ENCODE peak calls at places on chromosomes 12 and 14, in six cellular contexts. C, D, E, N, G and J are unnamed samples. For H3K36me3, the result is how much of the 10 kb centered on the place peaks cover.

GRCh38 chr14:59360923-59361794 is 104.0 kb downstream of the GPR135 start:
- DNase-seq in C (peak), D (peak), E (peak), N (peak), G (peak), J (peak)

GRCh38 chr12:130835011-130835410 is 4.0 kb downstream of the STX2 start:
- DNase-seq in C (no peak), D (no peak), E (no peak), N (no peak), G (no peak), J (no peak)

GRCh38 chr14:94615254-94615653 is 3.1 kb downstream of the SERPINA3 start:
- DNase-seq in C (no peak), D (peak), E (no peak), N (no peak), G (no peak), J (no peak)

GRCh38 chr12:124359671-124360581 is 65.0 kb downstream of the RFLNA start:
- DNase-seq in C (peak), D (peak), E (peak), N (no peak), G (no peak), J (peak)

GRCh38 chr12:103627189-103627855 is 40.2 kb downstream of the STAB2 start:
- DNase-seq in C (no peak), D (no peak), E (no peak), N (no peak), G (no peak), J (no peak)

GRCh38 chr12:27158322-27158721 is 75.9 kb upstream of the C12orf71 start:
- DNase-seq in C (no peak), D (no peak), E (no peak), N (no peak), G (no peak), J (no peak)

GRCh38 chr14:54106802-54107377 is 150.3 kb upstream of the BMP4 start:
- DNase-seq in C (peak), D (no peak), E (no peak), N (peak), G (no peak), J (peak)

GRCh38 chr14:59570122-59570521 is 6.5 kb downstream of the CCDC175 start:
- DNase-seq in C (no peak), D (no peak), E (no peak), N (no peak), G (no peak), J (no peak)

GRCh38 chr12:114440450-114441383 is 34.8 kb upstream of the TBX5 start:
- DNase-seq in C (no peak), D (no peak), E (no peak), N (no peak), G (no peak), J (no peak)

GRCh38 chr12:112524676-112525425 is 106.1 kb downstream of the PTPN11 start:
- DNase-seq in C (no peak), D (no peak), E (no peak), N (no peak), G (peak), J (no peak)

GRCh38 chr12:103578926-103579325 is 8.1 kb upstream of the STAB2 start:
- DNase-seq in C (no peak), D (no peak), E (no peak), N (no peak), G (no peak), J (no peak)

GRCh38 chr12:69298133-69298532 is 50.0 kb upstream of the LYZ start:
- DNase-seq in C (no peak), D (no peak), E (no peak), N (no peak), G (no peak), J (no peak)

GRCh38 chr12:95633671-95634465 is 82.6 kb upstream of the USP44 start:
- DNase-seq in C (no peak), D (no peak), E (peak), N (no peak), G (peak), J (no peak)

GRCh38 chr12:112824166-112824565 is 32.6 kb downstream of the RPH3A start:
- DNase-seq in C (no peak), D (no peak), E (no peak), N (no peak), G (no peak), J (no peak)

GRCh38 chr14:93230539-93230938 is 23.5 kb downstream of the UBR7 start:
- DNase-seq in C (no peak), D (no peak), E (no peak), N (no peak), G (no peak), J (no peak)

GRCh38 chr14:36579573-36580140 is 2.8 kb downstream of the NKX2-8 start:
- DNase-seq in C (no peak), D (no peak), E (no peak), N (no peak), G (no peak), J (no peak)

GRCh38 chr12:53481957-53482586 is 17.2 kb downstream of the MAP3K12 start:
- DNase-seq in C (no peak), D (no peak), E (no peak), N (peak), G (no peak), J (no peak)

GRCh38 chr14:96681826-96682225 is 115.4 kb upstream of the VRK1 start:
- DNase-seq in C (no peak), D (no peak), E (no peak), N (no peak), G (peak), J (no peak)

GRCh38 chr14:105605501-105606304 is 79.3 kb downstream of the TMEM121 start:
- DNase-seq in C (peak), D (peak), E (no peak), N (no peak), G (no peak), J (no peak)

DNA sequence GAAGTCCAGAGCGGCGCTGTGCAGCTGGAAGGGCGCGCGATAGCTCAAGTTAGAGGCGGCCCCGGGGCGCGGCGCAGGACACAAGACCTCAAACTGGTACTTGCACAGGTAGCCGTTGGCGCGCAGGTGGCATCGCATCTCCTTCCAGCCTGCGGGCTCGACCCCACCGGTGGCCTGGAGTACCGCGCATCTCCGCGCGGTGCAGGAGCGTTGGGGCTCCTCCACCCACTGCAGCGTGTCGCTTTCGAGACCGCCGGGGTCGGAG is 553 bp downstream of the CLEC14A start:
- DNase-seq in C (peak), D (peak), E (no peak), N (no peak), G (no peak), J (peak)
- H3K4me3 ChIP-seq in C (peak), D (peak), E (peak), N (no peak), G (no peak), J (peak)

DNA sequence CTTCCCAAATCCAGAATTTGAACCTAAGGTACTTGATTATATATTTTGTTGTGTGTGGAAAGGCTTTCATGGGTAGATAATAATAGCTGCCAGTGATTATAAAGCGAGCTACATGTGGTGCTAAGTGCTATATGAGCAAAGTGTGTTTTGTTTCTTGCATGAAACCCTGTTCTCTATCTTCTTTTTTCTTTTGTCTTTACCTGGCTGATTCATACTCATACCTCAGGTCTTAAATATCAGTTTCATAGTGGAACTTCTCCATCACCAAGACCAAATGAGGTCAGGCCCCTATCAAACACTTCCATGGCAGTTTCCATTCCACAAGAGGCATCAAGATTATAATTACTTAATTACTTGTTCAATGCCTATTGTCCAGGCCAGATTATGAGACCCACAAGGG is 6.9 kb downstream of the MAP3K9 start:
- DNase-seq in C (no peak), D (no peak), E (no peak), N (no peak), G (no peak), J (no peak)
- H3K36me3 ChIP-seq in C (under half), D (under half), E (under half), N (under half), G (under half), J (under half)

GRCh38 chr14:76235628-76236027 is 83.9 kb downstream of the GPATCH2L start:
- DNase-seq in C (no peak), D (no peak), E (no peak), N (no peak), G (no peak), J (no peak)

GRCh38 chr14:76232782-76233181 is 81.1 kb downstream of the GPATCH2L start:
- DNase-seq in C (no peak), D (no peak), E (no peak), N (peak), G (no peak), J (no peak)

GRCh38 chr14:76237349-76237990 is 85.7 kb downstream of the GPATCH2L start:
- DNase-seq in C (no peak), D (no peak), E (no peak), N (no peak), G (no peak), J (no peak)

GRCh38 chr14:76236172-76237130 is 84.7 kb downstream of the GPATCH2L start:
- DNase-seq in C (no peak), D (no peak), E (no peak), N (no peak), G (no peak), J (no peak)
- H3K27ac ChIP-seq in C (no peak), D (no peak), E (no peak), N (no peak), G (no peak), J (no peak)

GRCh38 chr14:90758959-90759358 is 57.3 kb downstream of the TTC7B start:
- DNase-seq in C (peak), D (peak), E (peak), N (no peak), G (no peak), J (peak)
- H3K4me3 ChIP-seq in C (peak), D (peak), E (peak), N (peak), G (peak), J (no peak)

GRCh38 chr12:71567562-71567961 is 96.1 kb downstream of the ZFC3H1 start:
- DNase-seq in C (no peak), D (no peak), E (no peak), N (no peak), G (no peak), J (no peak)
- H3K36me3 ChIP-seq in C (under half), D (under half), E (under half), N (half or more), G (under half), J (under half)